ENCODE peak calls at places on chromosomes 5 and 9, in six cellular contexts. U, B, P, Z, E and F are unnamed samples.

GRCh38 chr9:77163889-77164288 is 13.4 kb upstream of the VPS13A start:
- DNase-seq in B (no peak), E (no peak), Z (no peak), P (no peak), U (peak; percentile 13), F (no peak)

GRCh38 chr9:137613738-137614523 is 4.9 kb upstream of the EHMT1 start:
- DNase-seq in Z (no peak), E (no peak), B (no peak), U (no peak), P (no peak), F (no peak)

GRCh38 chr5:143757116-143757515 is 54.8 kb upstream of the HMHB1 start:
- DNase-seq in U (no peak), B (no peak), P (no peak), E (no peak), Z (no peak), F (no peak)

GRCh38 chr5:178535299-178536175 is 54.7 kb downstream of the COL23A1 start:
- DNase-seq in Z (no peak), U (no peak), E (no peak), P (no peak), B (no peak), F (no peak)

GRCh38 chr9:126080641-126081040 is 246.0 kb upstream of the MVB12B start:
- DNase-seq in Z (no peak), U (no peak), E (no peak), B (no peak), P (no peak), F (no peak)

GRCh38 chr5:67375606-67376005 is 179.0 kb upstream of the CD180 start:
- DNase-seq in U (no peak), E (no peak), Z (no peak), P (no peak), B (peak; percentile 10), F (no peak)

GRCh38 chr9:92736816-92737606 is 27.6 kb downstream of the BICD2 start:
- DNase-seq in B (no peak), P (no peak), E (no peak), U (no peak), Z (no peak), F (no peak)

GRCh38 chr9:100477221-100477620 is 4.3 kb downstream of the TMEFF1 start:
- DNase-seq in Z (no peak), E (no peak), P (no peak), U (no peak), B (no peak), F (no peak)

GRCh38 chr5:1112596-1113331 is 901 bp upstream of the SLC12A7 start:
- DNase-seq in Z (no peak), P (no peak), U (no peak), E (no peak), B (no peak), F (no peak)

GRCh38 chr5:123134653-123135181 is 45.7 kb downstream of the PRDM6 start:
- DNase-seq in E (no peak), Z (no peak), B (no peak), U (no peak), P (no peak), F (no peak)

GRCh38 chr5:144203750-144204596 is 33.3 kb downstream of the KCTD16 start:
- DNase-seq in Z (peak; percentile 32), E (no peak), P (peak; percentile 50), U (peak; percentile 82), B (peak; percentile 37), F (peak; percentile 49)